ENCODE peak calls at places on chromosomes 16 and 17, in five cellular contexts. Q is foreskin keratinocyte, N is GM06990, A is B cell, K is type B pancreatic cell. B is an unnamed sample.

GRCh38 chr16:3127745-3128144 is 7.1 kb upstream of the ZNF213 start:
- DNase-seq in Q (peak), N (no peak), K (no peak), A (no peak), B (no peak)

GRCh38 chr17:17511971-17512858 is 16.0 kb upstream of the RASD1 start:
- DNase-seq in N (no peak), A (no peak), Q (peak), K (no peak), B (no peak)

GRCh38 chr17:48261297-48261880 is 153.8 kb downstream of the SNX11 start:
- DNase-seq in Q (no peak), K (no peak), N (no peak), A (no peak), B (no peak)

GRCh38 chr17:13385481-13385907 is 216.2 kb downstream of the HS3ST3A1 start:
- DNase-seq in Q (peak), A (no peak), N (no peak), K (no peak), B (no peak)

GRCh38 chr16:287298-287811 is 4.4 kb downstream of the PDIA2 start:
- DNase-seq in K (no peak), N (no peak), Q (no peak), A (no peak), B (no peak)

GRCh38 chr17:68468785-68469184 is 11.5 kb upstream of the WIPI1 start:
- DNase-seq in N (no peak), A (no peak), K (no peak), Q (no peak), B (no peak)

GRCh38 chr16:78487471-78487870 is 388.0 kb downstream of the WWOX start:
- DNase-seq in A (no peak), K (no peak), N (no peak), Q (no peak), B (no peak)

GRCh38 chr17:62064791-62065563 is at the start of gene MED13:
- DNase-seq in K (peak), A (peak), Q (peak), N (peak), B (peak)

GRCh38 chr17:43713494-43714162 is 45.0 kb downstream of the SOST start:
- DNase-seq in K (no peak), N (no peak), Q (peak), A (no peak), B (peak)

GRCh38 chr17:5793899-5794298 is 209.6 kb upstream of the NLRP1 start:
- DNase-seq in A (no peak), N (no peak), Q (no peak), K (no peak), B (no peak)

GRCh38 chr17:29357821-29358232 is 32.3 kb upstream of the TAOK1 start:
- DNase-seq in A (no peak), Q (no peak), K (no peak), N (no peak), B (no peak)

GRCh38 chr16:81447383-81448101 is 2.9 kb downstream of the CMIP start:
- DNase-seq in Q (peak), K (no peak), A (no peak), N (no peak), B (no peak)

GRCh38 chr17:55666810-55667209 is 55.9 kb downstream of the TMEM100 start:
- DNase-seq in Q (no peak), N (no peak), K (no peak), A (no peak), B (no peak)

GRCh38 chr16:72783716-72784320 is 264.1 kb downstream of the ZFHX3 start:
- DNase-seq in N (no peak), Q (no peak), A (no peak), K (no peak), B (no peak)

GRCh38 chr17:9087921-9088320 is 66.6 kb downstream of the NTN1 start:
- DNase-seq in Q (no peak), K (no peak), N (no peak), A (no peak), B (no peak)

GRCh38 chr17:62614142-62614541 is 13.3 kb upstream of the MRC2 start:
- DNase-seq in N (no peak), Q (no peak), A (no peak), K (no peak), B (no peak)

GRCh38 chr17:79695293-79696158 is 35.2 kb upstream of the ENPP7 start:
- DNase-seq in Q (no peak), K (no peak), A (no peak), N (no peak), B (no peak)

GRCh38 chr16:87216824-87217205 is 100.4 kb downstream of the C16orf95 start:
- DNase-seq in K (no peak), Q (no peak), A (no peak), N (no peak), B (no peak)

GRCh38 chr17:50618300-50618699 is 16.4 kb upstream of the ABCC3 start:
- DNase-seq in A (no peak), N (no peak), Q (no peak), K (no peak), B (no peak)

GRCh38 chr17:13513039-13513405 is 88.7 kb downstream of the HS3ST3A1 start:
- DNase-seq in K (no peak), A (no peak), Q (no peak), N (no peak), B (no peak)

GRCh38 chr16:79316004-79316458 is 284.5 kb downstream of the MAF start:
- DNase-seq in Q (no peak), N (peak), K (no peak), A (no peak), B (peak)

GRCh38 chr16:53258809-53259208 is 175.5 kb upstream of the RBL2 start:
- DNase-seq in N (no peak), A (no peak), Q (no peak), K (no peak), B (no peak)

GRCh38 chr17:81906476-81907218 is 4.6 kb downstream of the PCYT2 start:
- DNase-seq in A (no peak), N (no peak), K (no peak), Q (no peak), B (no peak)

GRCh38 chr17:56121661-56122060 is 31.6 kb upstream of the ANKFN1 start:
- DNase-seq in Q (no peak), K (no peak), N (no peak), A (no peak), B (no peak)

GRCh38 chr17:59668816-59669215 is 38.4 kb downstream of the PTRH2 start:
- DNase-seq in A (no peak), Q (peak), N (no peak), K (no peak), B (no peak)

GRCh38 chr17:69448431-69449102 is 34.1 kb downstream of the MAP2K6 start:
- DNase-seq in Q (no peak), N (no peak), K (no peak), A (no peak), B (no peak)

GRCh38 chr17:82257473-82257872 is 16.0 kb downstream of the CSNK1D start:
- DNase-seq in K (no peak), A (no peak), Q (peak), N (no peak), B (peak)

GRCh38 chr16:79066621-79067020 is 533.9 kb downstream of the MAF start:
- DNase-seq in A (no peak), N (no peak), Q (no peak), K (no peak), B (no peak)

GRCh38 chr16:63596716-63597115 is 1525.1 kb downstream of the CDH11 start:
- DNase-seq in Q (no peak), K (no peak), N (no peak), A (no peak), B (no peak)

GRCh38 chr16:51549836-51550235 is 398.8 kb upstream of the SALL1 start:
- DNase-seq in N (no peak), A (no peak), K (no peak), Q (peak), B (no peak)

GRCh38 chr17:70569131-70569530 is 399.8 kb downstream of the KCNJ2 start:
- DNase-seq in A (no peak), Q (peak), K (no peak), N (no peak), B (no peak)

GRCh38 chr17:60086822-60087591 is 8.3 kb upstream of the HEATR6 start:
- DNase-seq in N (no peak), Q (no peak), K (no peak), A (no peak), B (no peak)

GRCh38 chr17:5705876-5706420 is 121.6 kb upstream of the NLRP1 start:
- DNase-seq in Q (no peak), K (peak), N (no peak), A (no peak), B (no peak)

GRCh38 chr17:80449194-80449929 is 27.0 kb downstream of the NPTX1 start:
- DNase-seq in A (no peak), K (no peak), N (no peak), Q (no peak), B (no peak)

GRCh38 chr17:77281024-77281903 is 140.5 kb downstream of the SEC14L1 start:
- DNase-seq in Q (peak), N (peak), K (no peak), A (peak), B (peak)

GRCh38 chr17:42760652-42761581 is at the start of gene RAMP2:
- DNase-seq in Q (no peak), N (peak), K (no peak), A (no peak), B (peak)

GRCh38 chr17:60508384-60508980 is 17.6 kb downstream of the APPBP2 start:
- DNase-seq in A (no peak), Q (no peak), N (no peak), K (no peak), B (no peak)

GRCh38 chr16:77406680-77407079 is 28.2 kb downstream of the ADAMTS18 start:
- DNase-seq in N (no peak), K (no peak), A (no peak), Q (no peak), B (no peak)
- TF ChIP-seq CTCF in N (peak), K (peak), A (no peak), Q (peak), B (no peak)

GRCh38 chr16:69924777-69925191 is 26.4 kb upstream of the CLEC18A start:
- DNase-seq in Q (peak), K (no peak), N (no peak), A (no peak), B (no peak)
- TF ChIP-seq CTCF in Q (no peak), K (no peak), N (no peak), A (no peak), B (no peak)

GRCh38 chr16:19432429-19432828 is 14.7 kb downstream of the TMC5 start:
- DNase-seq in N (no peak), A (no peak), Q (peak), K (no peak), B (no peak)

GRCh38 chr16:19431636-19432340 is 14.1 kb downstream of the TMC5 start:
- DNase-seq in Q (no peak), N (no peak), K (no peak), A (no peak), B (no peak)

GRCh38 chr16:19424478-19424877 is 6.8 kb downstream of the TMC5 start:
- DNase-seq in A (no peak), Q (no peak), N (no peak), K (no peak), B (no peak)

GRCh38 chr16:19430345-19430744 is 12.7 kb downstream of the TMC5 start:
- DNase-seq in K (no peak), N (no peak), Q (no peak), A (no peak), B (no peak)

GRCh38 chr16:19429271-19429670 is 11.6 kb downstream of the TMC5 start:
- DNase-seq in N (no peak), A (no peak), Q (no peak), K (no peak), B (no peak)
- TF ChIP-seq CTCF in N (no peak), A (no peak), Q (no peak), K (no peak), B (no peak)

DNA sequence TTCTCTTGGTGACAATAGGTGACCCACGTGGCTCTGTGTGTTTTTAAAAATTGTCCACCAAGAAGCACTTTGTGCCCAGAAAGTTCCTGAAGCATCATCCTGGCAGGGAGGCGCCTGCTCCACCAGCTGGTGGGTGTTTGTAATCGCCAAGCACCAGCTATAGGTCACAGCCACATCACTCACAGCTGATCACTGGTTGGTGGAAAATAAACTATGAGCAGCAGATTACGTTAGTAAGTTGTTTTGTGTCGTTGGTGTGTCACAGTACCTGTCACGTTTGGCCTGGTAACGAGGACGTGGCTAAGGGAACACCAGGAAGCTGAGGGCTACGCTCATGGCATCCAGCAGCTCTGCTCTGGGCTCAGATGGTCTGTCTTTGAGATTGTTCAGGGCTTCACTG is 10.1 kb downstream of the MRM3 start:
- DNase-seq in Q (no peak), K (no peak), A (no peak), N (no peak), B (no peak)
- TF ChIP-seq CTCF in Q (peak), K (no peak), A (no peak), N (no peak), B (no peak)

GRCh38 chr16:66551362-66551761 is 1.0 kb upstream of the CKLF start:
- DNase-seq in N (peak), Q (no peak), A (peak), K (no peak), B (peak)
- TF ChIP-seq CTCF in N (peak), Q (peak), A (no peak), K (peak), B (no peak)

GRCh38 chr17:31015639-31016038 is 44.8 kb downstream of the RNF135 start:
- DNase-seq in Q (no peak), K (no peak), N (no peak), A (no peak), B (no peak)
- TF ChIP-seq CTCF in Q (peak), K (no peak), N (no peak), A (no peak), B (no peak)

GRCh38 chr16:88672776-88673175 is 9.9 kb upstream of the MVD start:
- DNase-seq in Q (no peak), N (no peak), A (no peak), K (no peak), B (no peak)
- TF ChIP-seq CTCF in Q (peak), N (no peak), A (no peak), K (peak), B (no peak)

DNA sequence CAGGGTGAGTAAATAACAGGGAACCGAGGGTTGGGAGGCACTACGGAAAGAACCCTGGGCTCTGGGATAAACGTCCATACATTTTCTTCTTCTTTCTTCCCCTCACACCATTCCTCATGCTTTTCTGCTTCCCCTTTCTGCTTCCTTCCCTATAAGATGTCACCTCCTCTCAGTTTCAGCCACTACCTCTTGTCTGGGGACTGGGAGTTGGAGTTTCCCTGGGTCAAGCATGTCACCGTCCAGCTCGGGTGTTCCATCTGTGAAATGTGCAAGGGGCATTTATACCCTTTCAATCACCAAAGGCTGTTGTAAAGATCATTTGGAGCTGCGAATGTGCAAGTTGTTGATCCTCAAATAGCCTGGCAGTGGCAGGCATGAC is 17.5 kb upstream of the CCL22 start:
- DNase-seq in Q (no peak), N (peak), A (no peak), K (no peak), B (no peak)
- TF ChIP-seq CTCF in Q (no peak), N (no peak), A (no peak), K (no peak), B (no peak)

GRCh38 chr17:37373530-37374159 is 2.1 kb upstream of the C17orf78 start:
- DNase-seq in Q (peak), N (peak), K (no peak), A (peak), B (peak)
- TF ChIP-seq CTCF in Q (peak), N (peak), K (peak), A (peak), B (peak)

GRCh38 chr17:7238418-7239090 is 703 bp downstream of the PHF23 start:
- DNase-seq in A (no peak), Q (no peak), K (no peak), N (peak), B (peak)

GRCh38 chr17:7237761-7238417 is 1.4 kb downstream of the PHF23 start:
- DNase-seq in K (no peak), Q (no peak), A (peak), N (peak), B (peak)

GRCh38 chr17:7241047-7241733 is 1.1 kb downstream of the GABARAP start:
- DNase-seq in Q (no peak), N (no peak), A (no peak), K (no peak), B (no peak)

GRCh38 chr17:7240375-7240774 is 1.1 kb upstream of the PHF23 start:
- DNase-seq in A (no peak), N (no peak), Q (no peak), K (no peak), B (no peak)

DNA sequence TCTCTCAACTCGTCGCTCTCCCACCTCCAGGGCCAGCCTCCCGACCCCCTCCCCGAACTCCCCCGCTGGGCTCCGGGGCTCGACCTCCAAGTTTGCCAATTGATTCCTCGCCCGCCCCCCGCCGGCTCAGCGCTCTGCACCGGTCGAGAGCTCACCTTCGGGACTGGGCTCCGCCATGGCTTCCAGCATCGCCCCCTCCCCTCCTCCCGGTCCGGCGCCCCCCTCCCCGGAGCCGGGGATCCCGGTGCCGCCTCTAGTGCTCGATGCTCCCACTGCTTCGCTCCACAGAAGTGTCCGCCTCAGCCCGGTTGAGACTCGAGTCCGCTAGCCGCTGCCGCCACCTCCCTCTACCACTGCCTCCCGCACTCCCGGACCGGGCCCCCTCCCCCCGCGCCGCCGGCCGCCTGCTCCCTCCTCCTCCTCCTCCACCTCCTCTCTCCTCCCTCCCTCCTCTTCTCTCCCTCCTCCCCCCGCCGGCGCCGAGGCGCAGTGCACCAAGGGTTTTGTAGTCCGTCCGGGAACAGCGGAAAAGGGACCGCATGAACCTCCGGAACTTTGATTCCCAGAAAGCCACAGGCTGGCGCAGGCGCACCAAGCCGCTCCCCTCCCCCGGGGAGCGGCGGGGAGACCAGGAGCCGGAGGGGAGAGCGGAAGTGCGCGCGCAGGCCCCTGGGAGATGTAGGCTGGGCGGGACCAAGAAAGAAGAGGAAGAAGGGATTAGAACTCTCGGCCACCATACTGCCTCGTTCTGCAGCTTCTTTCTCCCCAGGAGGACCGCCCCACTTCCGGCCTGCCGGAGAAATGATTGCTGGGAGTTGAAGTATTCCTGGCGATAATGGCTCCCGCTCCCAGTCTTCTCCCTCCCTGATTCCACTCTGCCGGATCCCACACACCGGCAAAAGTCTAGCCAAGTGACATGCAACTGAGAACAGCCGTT is at the start of gene PHF23:
- DNase-seq in A (peak), K (peak), Q (peak), N (peak), B (peak)
- TF ChIP-seq CTCF in A (no peak), K (no peak), Q (no peak), N (no peak), B (no peak)

B was measured in GM20000.